ENCODE peak calls at places on chromosomes 4 and X, in nine cellular contexts. G is frontal cortex; K is NCI-H1436; X is tibial nerve; U is H54; A is T-helper 2 cell; S is amniotic epithelial cell; M is EH; W is activated T-cell treated with anti-CD3 and anti-CD28 coated beads, Interleukin-2, amount 50 U/mL, for 48 hours. P is an unnamed sample.
A peak's percentile ranks its signal among the peaks of the same experiment; 100 is the strongest.

GRCh38 chr4:181820518-181820917 is 422.7 kb upstream of the TENM3 start:
- DNase-seq in G (no peak), K (no peak), X (no peak), U (no peak), A (no peak), S (no peak), M (no peak), W (no peak), P (no peak)

GRCh38 chr4:152063301-152064235 is 302.8 kb upstream of the GATB start:
- DNase-seq in G (no peak), K (peak; percentile 54), X (no peak), U (no peak), A (peak; percentile 62), S (no peak), M (peak; percentile 43), W (no peak), P (no peak)

GRCh38 chrX:64206556-64207162 is 1.2 kb upstream of the AMER1 start:
- DNase-seq in G (no peak), K (no peak), X (no peak), U (no peak), A (no peak), S (peak; percentile 49), M (peak; percentile 11), W (peak; percentile 19), P (no peak)

GRCh38 chr4:37788782-37789181 is 37.7 kb upstream of the PGM2 start:
- DNase-seq in G (no peak), K (no peak), X (no peak), U (no peak), A (no peak), S (no peak), M (no peak), W (no peak), P (no peak)

GRCh38 chr4:8055206-8055605 is 103.4 kb downstream of the ABLIM2 start:
- DNase-seq in G (no peak), K (no peak), X (no peak), U (no peak), A (no peak), S (no peak), M (no peak), W (no peak), P (no peak)

GRCh38 chr4:118835896-118836762 is at the start of gene SEC24D:
- DNase-seq in G (peak; percentile 90), K (peak; percentile 77), X (peak; percentile 71), U (peak; percentile 76), A (peak; percentile 77), S (peak; percentile 76), M (peak; percentile 91), W (peak; percentile 86), P (peak; percentile 91)

GRCh38 chr4:88818650-88819470 is 121.2 kb upstream of the NAP1L5 start:
- DNase-seq in G (no peak), K (peak; percentile 71), X (no peak), U (no peak), A (peak; percentile 22), S (peak; percentile 60), M (peak; percentile 50), W (peak; percentile 36), P (peak; percentile 22)

GRCh38 chr4:180618396-180618795 is 1624.8 kb upstream of the TENM3 start:
- DNase-seq in G (no peak), K (no peak), X (no peak), U (no peak), A (no peak), S (no peak), M (no peak), W (no peak), P (no peak)

GRCh38 chr4:41258783-41259182 is 2.1 kb downstream of the UCHL1 start:
- DNase-seq in G (peak; percentile 58), K (peak; percentile 51), X (no peak), U (no peak), A (no peak), S (peak; percentile 77), M (peak; percentile 85), W (no peak), P (no peak)